ENCODE peak calls at places on chromosomes 13 and 19, in ten cellular contexts. One of them, this sample, is unnamed.

GRCh38 chr13:28459911-28460310 is 35.0 kb downstream of the FLT1 start:
- DNase-seq in uterus: no peak
- DNase-seq in fibroblast of mammary gland: no peak
- DNase-seq in heart right ventricle: no peak
- DNase-seq in astrocyte of the spinal cord: no peak
- DNase-seq in AG04449: no peak
- DNase-seq in foreskin fibroblast: no peak
- DNase-seq in AG04450: no peak
- DNase-seq in neural progenitor cell: no peak
- DNase-seq in suprapubic skin: no peak
- DNase-seq in this sample: no peak

GRCh38 chr19:15323496-15324235 is 8.7 kb downstream of the BRD4 start:
- DNase-seq in astrocyte of the spinal cord: peak
- DNase-seq in foreskin fibroblast: peak
- DNase-seq in fibroblast of mammary gland: peak
- DNase-seq in AG04450: no peak
- DNase-seq in uterus: peak
- DNase-seq in suprapubic skin: no peak
- DNase-seq in heart right ventricle: peak
- DNase-seq in neural progenitor cell: no peak
- DNase-seq in AG04449: no peak
- DNase-seq in this sample: no peak

GRCh38 chr19:391726-392374 is 17.1 kb downstream of the C2CD4C start:
- DNase-seq in suprapubic skin: no peak
- DNase-seq in AG04450: no peak
- DNase-seq in heart right ventricle: no peak
- DNase-seq in neural progenitor cell: no peak
- DNase-seq in fibroblast of mammary gland: no peak
- DNase-seq in AG04449: no peak
- DNase-seq in uterus: no peak
- DNase-seq in foreskin fibroblast: no peak
- DNase-seq in astrocyte of the spinal cord: no peak
- DNase-seq in this sample: no peak

GRCh38 chr13:100497394-100497793 is 91.2 kb downstream of the GGACT start:
- DNase-seq in foreskin fibroblast: peak
- DNase-seq in AG04450: no peak
- DNase-seq in fibroblast of mammary gland: peak
- DNase-seq in suprapubic skin: no peak
- DNase-seq in heart right ventricle: no peak
- DNase-seq in neural progenitor cell: no peak
- DNase-seq in astrocyte of the spinal cord: peak
- DNase-seq in uterus: no peak
- DNase-seq in AG04449: no peak
- DNase-seq in this sample: peak

GRCh38 chr19:3548594-3548993 is 8.8 kb downstream of the MFSD12 start:
- DNase-seq in AG04450: no peak
- DNase-seq in fibroblast of mammary gland: no peak
- DNase-seq in AG04449: no peak
- DNase-seq in heart right ventricle: no peak
- DNase-seq in neural progenitor cell: no peak
- DNase-seq in suprapubic skin: no peak
- DNase-seq in uterus: no peak
- DNase-seq in astrocyte of the spinal cord: no peak
- DNase-seq in foreskin fibroblast: no peak
- DNase-seq in this sample: no peak

GRCh38 chr19:33905937-33906577 is 109.4 kb downstream of the KCTD15 start:
- DNase-seq in neural progenitor cell: peak
- DNase-seq in foreskin fibroblast: peak
- DNase-seq in astrocyte of the spinal cord: no peak
- DNase-seq in uterus: peak
- DNase-seq in heart right ventricle: peak
- DNase-seq in AG04450: no peak
- DNase-seq in suprapubic skin: peak
- DNase-seq in fibroblast of mammary gland: no peak
- DNase-seq in AG04449: no peak
- DNase-seq in this sample: no peak

GRCh38 chr13:97521726-97522125 is 87.8 kb downstream of the RAP2A start:
- DNase-seq in AG04449: no peak
- DNase-seq in foreskin fibroblast: no peak
- DNase-seq in fibroblast of mammary gland: no peak
- DNase-seq in suprapubic skin: no peak
- DNase-seq in uterus: no peak
- DNase-seq in heart right ventricle: no peak
- DNase-seq in astrocyte of the spinal cord: no peak
- DNase-seq in AG04450: no peak
- DNase-seq in neural progenitor cell: no peak
- DNase-seq in this sample: no peak

GRCh38 chr19:49409441-49410029 is 13.7 kb downstream of the PTH2 start:
- DNase-seq in astrocyte of the spinal cord: no peak
- DNase-seq in neural progenitor cell: no peak
- DNase-seq in foreskin fibroblast: no peak
- DNase-seq in heart right ventricle: no peak
- DNase-seq in AG04449: no peak
- DNase-seq in uterus: no peak
- DNase-seq in fibroblast of mammary gland: no peak
- DNase-seq in suprapubic skin: no peak
- DNase-seq in AG04450: no peak
- DNase-seq in this sample: no peak

GRCh38 chr13:40679586-40679985 is 13.1 kb upstream of the FOXO1 start:
- DNase-seq in uterus: no peak
- DNase-seq in astrocyte of the spinal cord: no peak
- DNase-seq in foreskin fibroblast: no peak
- DNase-seq in AG04449: no peak
- DNase-seq in fibroblast of mammary gland: no peak
- DNase-seq in suprapubic skin: no peak
- DNase-seq in heart right ventricle: no peak
- DNase-seq in AG04450: no peak
- DNase-seq in neural progenitor cell: no peak
- DNase-seq in this sample: no peak

GRCh38 chr13:40680659-40681323 is 14.3 kb upstream of the FOXO1 start:
- DNase-seq in suprapubic skin: no peak
- DNase-seq in foreskin fibroblast: no peak
- DNase-seq in heart right ventricle: no peak
- DNase-seq in astrocyte of the spinal cord: no peak
- DNase-seq in fibroblast of mammary gland: no peak
- DNase-seq in AG04450: no peak
- DNase-seq in uterus: no peak
- DNase-seq in AG04449: no peak
- DNase-seq in neural progenitor cell: no peak
- DNase-seq in this sample: no peak

GRCh38 chr13:40681341-40682051 is 15.1 kb upstream of the FOXO1 start:
- DNase-seq in suprapubic skin: no peak
- DNase-seq in heart right ventricle: peak
- DNase-seq in astrocyte of the spinal cord: no peak
- DNase-seq in neural progenitor cell: no peak
- DNase-seq in uterus: no peak
- DNase-seq in foreskin fibroblast: peak
- DNase-seq in AG04450: no peak
- DNase-seq in fibroblast of mammary gland: no peak
- DNase-seq in AG04449: no peak
- DNase-seq in this sample: no peak

GRCh38 chr13:40677064-40677463 is 10.6 kb upstream of the FOXO1 start:
- DNase-seq in neural progenitor cell: no peak
- DNase-seq in foreskin fibroblast: no peak
- DNase-seq in AG04450: no peak
- DNase-seq in suprapubic skin: no peak
- DNase-seq in uterus: no peak
- DNase-seq in AG04449: no peak
- DNase-seq in heart right ventricle: no peak
- DNase-seq in fibroblast of mammary gland: no peak
- DNase-seq in astrocyte of the spinal cord: no peak
- DNase-seq in this sample: no peak

DNA sequence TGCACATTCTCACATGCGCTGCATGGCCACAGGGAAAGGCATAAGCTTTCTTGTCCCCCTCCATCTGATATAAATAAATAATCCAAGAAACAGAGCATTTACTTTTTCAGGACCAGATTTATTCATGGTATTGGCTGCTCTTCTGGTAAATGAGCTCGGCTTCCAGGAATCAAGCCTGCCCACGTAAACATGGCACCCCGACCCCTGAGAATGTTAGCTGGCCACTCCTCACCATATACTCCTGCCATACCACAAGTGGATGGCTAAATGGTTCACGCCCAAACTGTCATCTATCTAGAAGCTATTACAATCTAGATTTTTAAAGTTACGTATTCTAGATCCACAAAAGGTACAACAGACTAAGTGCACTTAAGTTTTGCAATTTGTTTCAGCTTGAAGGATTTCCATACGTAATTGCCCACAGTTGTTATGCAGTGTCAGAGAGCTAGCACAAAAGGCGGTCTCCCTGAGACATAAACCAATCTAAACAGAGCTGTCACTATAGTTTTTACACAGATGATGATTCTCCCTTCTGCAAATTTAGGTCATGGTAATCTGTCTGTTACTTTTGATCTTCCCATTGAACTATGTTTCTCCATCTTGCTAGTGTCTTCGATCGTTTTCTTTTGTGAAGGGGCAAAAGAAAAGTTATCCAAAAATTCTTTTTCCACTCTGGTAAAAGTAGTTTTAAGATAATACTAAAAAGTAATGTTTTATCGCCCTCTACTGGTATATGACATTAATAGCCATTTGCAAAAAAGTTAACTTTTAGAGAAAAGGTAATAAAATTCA is 16.2 kb upstream of the FOXO1 start:
- DNase-seq in AG04450: no peak
- DNase-seq in suprapubic skin: no peak
- DNase-seq in neural progenitor cell: peak
- DNase-seq in heart right ventricle: no peak
- DNase-seq in AG04449: no peak
- DNase-seq in fibroblast of mammary gland: peak
- DNase-seq in uterus: no peak
- DNase-seq in foreskin fibroblast: peak
- DNase-seq in astrocyte of the spinal cord: peak
- DNase-seq in this sample: no peak
- H3K4me3 ChIP-seq in AG04450: no peak
- H3K4me3 ChIP-seq in suprapubic skin: no peak
- H3K4me3 ChIP-seq in neural progenitor cell: no peak
- H3K4me3 ChIP-seq in heart right ventricle: no peak
- H3K4me3 ChIP-seq in AG04449: no peak
- H3K4me3 ChIP-seq in fibroblast of mammary gland: no peak
- H3K4me3 ChIP-seq in uterus: no peak
- H3K4me3 ChIP-seq in foreskin fibroblast: no peak
- H3K4me3 ChIP-seq in astrocyte of the spinal cord: no peak
- H3K4me3 ChIP-seq in this sample: no peak

DNA sequence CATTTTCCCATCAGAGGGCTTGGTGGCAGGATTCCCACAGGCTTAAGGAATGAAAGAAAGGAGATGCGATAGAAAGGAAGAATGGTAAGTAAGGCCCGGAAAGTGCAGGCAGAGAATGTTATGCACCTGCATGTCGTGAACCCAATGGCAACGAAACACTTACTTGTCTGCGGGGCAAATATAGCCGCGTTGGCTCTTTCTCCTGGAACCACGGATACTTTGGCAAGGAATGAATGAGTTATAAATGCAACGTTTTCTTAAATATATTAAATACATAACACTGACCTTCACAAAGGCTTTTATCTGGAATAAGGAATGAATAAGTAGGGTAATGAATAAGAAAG is 192.1 kb downstream of the KATNAL1 start:
- DNase-seq in foreskin fibroblast: no peak
- DNase-seq in AG04449: no peak
- DNase-seq in fibroblast of mammary gland: no peak
- DNase-seq in heart right ventricle: no peak
- DNase-seq in neural progenitor cell: no peak
- DNase-seq in astrocyte of the spinal cord: no peak
- DNase-seq in suprapubic skin: no peak
- DNase-seq in AG04450: no peak
- DNase-seq in uterus: no peak
- DNase-seq in this sample: no peak
- TF ChIP-seq CTCF in foreskin fibroblast: no peak
- TF ChIP-seq CTCF in AG04449: no peak
- TF ChIP-seq CTCF in fibroblast of mammary gland: no peak
- TF ChIP-seq CTCF in heart right ventricle: no peak
- TF ChIP-seq CTCF in neural progenitor cell: no peak
- TF ChIP-seq CTCF in astrocyte of the spinal cord: no peak
- TF ChIP-seq CTCF in suprapubic skin: no peak
- TF ChIP-seq CTCF in AG04450: no peak
- TF ChIP-seq CTCF in uterus: no peak
- TF ChIP-seq CTCF in this sample: no peak

DNA sequence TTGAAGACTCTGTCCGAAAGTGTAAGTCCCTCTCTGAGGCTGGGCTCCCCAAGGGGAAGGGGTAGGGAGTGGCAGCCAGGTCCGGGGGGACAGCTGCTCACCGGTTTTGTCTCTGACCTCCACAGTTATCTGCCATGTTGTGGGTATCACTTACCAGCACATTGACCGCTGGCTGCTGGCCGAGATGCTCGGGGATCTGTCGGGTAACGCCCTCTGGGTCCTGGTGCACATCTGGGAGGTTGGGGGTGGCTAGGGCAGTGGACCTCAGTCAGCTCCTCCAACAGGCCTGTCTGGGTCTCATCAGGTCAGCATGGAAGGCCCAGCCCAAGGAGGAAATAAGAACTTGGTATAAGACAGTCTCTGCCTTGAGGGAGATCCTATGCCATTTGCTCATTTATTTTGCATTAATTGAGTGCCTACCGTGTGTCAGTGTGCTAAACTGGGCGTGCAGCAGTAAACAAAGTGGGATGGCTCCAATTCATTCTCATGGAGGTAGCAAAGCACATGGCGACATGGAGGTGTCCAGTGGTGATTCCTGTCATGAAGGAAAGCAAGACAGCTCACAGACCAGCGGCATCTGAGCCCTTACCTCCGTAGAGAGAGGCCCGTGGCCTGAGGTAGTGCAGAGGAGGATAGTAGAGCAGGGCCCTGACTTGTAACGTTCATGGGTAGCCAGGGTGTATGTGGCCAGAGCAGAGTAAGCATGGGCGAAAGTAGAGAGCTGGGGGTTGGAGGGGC is 13.7 kb downstream of the EIF3K start:
- DNase-seq in suprapubic skin: no peak
- DNase-seq in astrocyte of the spinal cord: no peak
- DNase-seq in AG04449: no peak
- DNase-seq in fibroblast of mammary gland: no peak
- DNase-seq in neural progenitor cell: no peak
- DNase-seq in uterus: no peak
- DNase-seq in heart right ventricle: no peak
- DNase-seq in AG04450: no peak
- DNase-seq in foreskin fibroblast: peak
- DNase-seq in this sample: no peak
- H3K4me3 ChIP-seq in suprapubic skin: no peak
- H3K4me3 ChIP-seq in astrocyte of the spinal cord: no peak
- H3K4me3 ChIP-seq in AG04449: no peak
- H3K4me3 ChIP-seq in fibroblast of mammary gland: no peak
- H3K4me3 ChIP-seq in neural progenitor cell: no peak
- H3K4me3 ChIP-seq in uterus: no peak
- H3K4me3 ChIP-seq in heart right ventricle: no peak
- H3K4me3 ChIP-seq in AG04450: no peak
- H3K4me3 ChIP-seq in foreskin fibroblast: no peak
- H3K4me3 ChIP-seq in this sample: no peak

DNA sequence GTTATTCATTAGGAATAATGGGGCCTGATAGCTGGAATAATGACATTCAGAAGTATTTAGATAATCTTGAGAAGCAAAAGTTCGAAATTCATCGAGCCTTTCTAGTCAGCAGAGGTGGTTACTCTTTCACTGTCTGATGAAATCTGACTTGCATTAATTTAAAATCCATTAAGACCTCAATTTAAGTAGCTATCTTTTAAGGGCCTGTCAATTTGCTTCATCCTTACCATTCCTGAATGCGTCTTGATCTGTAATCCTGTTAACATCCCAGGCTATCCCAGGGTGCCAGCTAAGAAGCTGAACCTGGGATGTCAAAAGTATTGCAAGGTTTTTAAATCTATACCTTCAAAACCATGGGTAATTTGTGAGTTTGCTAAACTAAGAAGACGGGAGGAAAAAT is 1491.0 kb upstream of the MIR17HG start:
- DNase-seq in AG04449: no peak
- DNase-seq in AG04450: no peak
- DNase-seq in heart right ventricle: no peak
- DNase-seq in fibroblast of mammary gland: no peak
- DNase-seq in uterus: no peak
- DNase-seq in foreskin fibroblast: no peak
- DNase-seq in neural progenitor cell: no peak
- DNase-seq in astrocyte of the spinal cord: no peak
- DNase-seq in suprapubic skin: no peak
- DNase-seq in this sample: no peak
- TF ChIP-seq CTCF in AG04449: no peak
- TF ChIP-seq CTCF in AG04450: no peak
- TF ChIP-seq CTCF in heart right ventricle: no peak
- TF ChIP-seq CTCF in fibroblast of mammary gland: no peak
- TF ChIP-seq CTCF in uterus: no peak
- TF ChIP-seq CTCF in foreskin fibroblast: no peak
- TF ChIP-seq CTCF in neural progenitor cell: no peak
- TF ChIP-seq CTCF in astrocyte of the spinal cord: no peak
- TF ChIP-seq CTCF in suprapubic skin: no peak
- TF ChIP-seq CTCF in this sample: no peak

This sample was measured in astrocyte of the cerebellum.